ENCODE peak calls at places on chromosome 4, in four cellular contexts. P, H, Y and X are unnamed samples.

GRCh38 chr4:187544461-187545053 is 451.0 kb upstream of the ZFP42 start:
- DNase-seq in P (no peak), H (no peak), Y (no peak), X (no peak)

GRCh38 chr4:48360966-48361470 is 19.7 kb downstream of the SLAIN2 start:
- DNase-seq in P (no peak), H (no peak), Y (no peak), X (no peak)

GRCh38 chr4:140150636-140150885 is 3.4 kb downstream of the MAML3 start:
- DNase-seq in Y (no peak), P (no peak), H (no peak), X (no peak)

GRCh38 chr4:107183155-107183774 is 147.2 kb upstream of the DKK2 start:
- DNase-seq in Y (peak; percentile 47), H (peak; percentile 39), P (no peak), X (no peak)

GRCh38 chr4:124711469-124712416 is 789 bp downstream of the ANKRD50 start:
- DNase-seq in P (peak; percentile 82), H (no peak), Y (peak; percentile 20), X (peak; percentile 82)

GRCh38 chr4:69360271-69360670 is 80.0 kb downstream of the UGT2B28 start:
- DNase-seq in Y (no peak), P (no peak), H (no peak), X (no peak)

GRCh38 chr4:87081826-87082225 is 138.6 kb downstream of the KLHL8 start:
- DNase-seq in H (no peak), P (no peak), Y (no peak), X (no peak)

GRCh38 chr4:92091335-92091734 is 212.4 kb upstream of the GRID2 start:
- DNase-seq in P (no peak), Y (no peak), H (peak; percentile 35), X (no peak)

GRCh38 chr4:77820836-77821561 is 1.8 kb upstream of the CNOT6L start:
- DNase-seq in P (no peak), Y (no peak), H (no peak), X (no peak)

GRCh38 chr4:140257461-140258305 is 103.7 kb upstream of the MAML3 start:
- DNase-seq in Y (no peak), H (no peak), P (no peak), X (no peak)

GRCh38 chr4:154039435-154040061 is 250.7 kb upstream of the SFRP2 start:
- DNase-seq in Y (no peak), H (no peak), P (no peak), X (no peak)

GRCh38 chr4:41221850-41222249 is 7.5 kb upstream of the APBB2 start:
- DNase-seq in P (no peak), Y (no peak), H (no peak), X (no peak)

GRCh38 chr4:109559625-109559982 is 442 bp upstream of the MCUB start:
- DNase-seq in Y (no peak), P (peak; percentile 67), H (no peak), X (peak; percentile 57)

GRCh38 chr4:156290811-156291210 is 337.1 kb upstream of the CTSO start:
- DNase-seq in H (no peak), P (no peak), Y (no peak), X (no peak)

GRCh38 chr4:86338989-86339388 is 20.9 kb downstream of the MAPK10 start:
- DNase-seq in P (no peak), Y (no peak), H (no peak), X (no peak)

GRCh38 chr4:86838141-86838540 is 11.0 kb downstream of the SLC10A6 start:
- DNase-seq in P (no peak), Y (no peak), H (no peak), X (no peak)

GRCh38 chr4:80390178-80390577 is 54.6 kb downstream of the CFAP299 start:
- DNase-seq in Y (no peak), P (no peak), H (no peak), X (no peak)

GRCh38 chr4:8269535-8270417 is at the start of gene HTRA3:
- DNase-seq in Y (peak; percentile 39), H (no peak), P (no peak), X (peak; percentile 72)

GRCh38 chr4:25913056-25913850 is 767 bp upstream of the SMIM20 start:
- DNase-seq in H (no peak), P (peak; percentile 66), Y (no peak), X (peak; percentile 79)

GRCh38 chr4:116070283-116070682 is 956.9 kb upstream of the NDST4 start:
- DNase-seq in Y (no peak), H (no peak), P (no peak), X (no peak)

GRCh38 chr4:125010776-125011503 is 298.4 kb upstream of the ANKRD50 start:
- DNase-seq in Y (no peak), H (peak; percentile 50), P (no peak), X (no peak)

GRCh38 chr4:143482753-143483362 is 30.6 kb upstream of the SMARCA5 start:
- DNase-seq in H (no peak), Y (peak; percentile 17), P (no peak), X (no peak)

GRCh38 chr4:85556293-85556692 is 81.3 kb downstream of the ARHGAP24 start:
- DNase-seq in P (no peak), H (no peak), Y (no peak), X (no peak)

GRCh38 chr4:33088713-33089112 is 2368.5 kb downstream of the PCDH7 start:
- DNase-seq in Y (no peak), H (no peak), P (no peak), X (no peak)

GRCh38 chr4:17189322-17189721 is 290.9 kb upstream of the LDB2 start:
- DNase-seq in H (no peak), P (no peak), Y (no peak), X (no peak)

GRCh38 chr4:152920768-152921167 is 15.4 kb upstream of the FHDC1 start:
- DNase-seq in Y (peak; percentile 31), P (no peak), H (no peak), X (no peak)

GRCh38 chr4:21512351-21512750 is 436.2 kb downstream of the KCNIP4 start:
- DNase-seq in P (no peak), Y (peak; percentile 23), H (peak; percentile 13), X (no peak)

GRCh38 chr4:186651624-186652023 is 72.0 kb downstream of the FAT1 start:
- DNase-seq in P (no peak), H (no peak), Y (no peak), X (peak; percentile 85)

GRCh38 chr4:75561789-75562188 is 5.9 kb downstream of the ODAPH start:
- DNase-seq in H (peak; percentile 54), P (no peak), Y (peak; percentile 37), X (no peak)

GRCh38 chr4:25533237-25533636 is 122.4 kb upstream of the SLC34A2 start:
- DNase-seq in Y (no peak), H (no peak), P (no peak), X (no peak)

GRCh38 chr4:175371091-175371490 is 441.0 kb downstream of the GPM6A start:
- DNase-seq in Y (no peak), H (no peak), P (no peak), X (no peak)

GRCh38 chr4:184503869-184504300 is 29.5 kb upstream of the IRF2 start:
- DNase-seq in H (no peak), P (no peak), Y (no peak), X (no peak)

GRCh38 chr4:56656346-56656643 is 24.8 kb downstream of the HOPX start:
- DNase-seq in P (no peak), H (no peak), Y (no peak), X (no peak)

GRCh38 chr4:110926841-110927400 is 304.0 kb upstream of the PITX2 start:
- DNase-seq in H (no peak), Y (no peak), P (no peak), X (no peak)

GRCh38 chr4:125331116-125331515 is 16.4 kb downstream of the FAT4 start:
- DNase-seq in P (no peak), H (no peak), Y (no peak), X (no peak)

GRCh38 chr4:162891788-162892707 is 274.6 kb downstream of the NAF1 start:
- DNase-seq in P (no peak), H (no peak), Y (no peak), X (no peak)

GRCh38 chr4:15694431-15694830 is 8.4 kb upstream of the BST1 start:
- DNase-seq in Y (no peak), H (no peak), P (no peak), X (no peak)

GRCh38 chr4:15688056-15688455 is 6.4 kb downstream of the FAM200B start:
- DNase-seq in H (no peak), Y (no peak), P (no peak), X (no peak)

GRCh38 chr4:15690020-15690809 is 8.6 kb downstream of the FAM200B start:
- DNase-seq in P (no peak), Y (peak; percentile 42), H (no peak), X (no peak)

GRCh38 chr4:15691346-15692140 is 9.9 kb downstream of the FAM200B start:
- DNase-seq in H (no peak), Y (no peak), P (no peak), X (no peak)

GRCh38 chr4:15689540-15689939 is 7.9 kb downstream of the FAM200B start:
- DNase-seq in P (no peak), Y (no peak), H (no peak), X (no peak)
- H3K4me3 ChIP-seq in P (no peak overlapping the region), Y (no peak overlapping the region), H (no peak overlapping the region), X (no peak overlapping the region)

GRCh38 chr4:113610542-113610941 is 151.0 kb downstream of the CAMK2D start:
- DNase-seq in P (no peak), H (no peak), Y (no peak), X (no peak)
- H3K4me1 ChIP-seq in P (no peaks in the 10 kb centered on the region), H (no peaks in the 10 kb centered on the region), Y (peaks cover 3% of the 10 kb centered on the region), X (no peaks in the 10 kb centered on the region)

GRCh38 chr4:177008071-177008835 is 215.5 kb upstream of the VEGFC start:
- DNase-seq in Y (no peak), P (no peak), H (no peak), X (no peak)
- H3K4me3 ChIP-seq in Y (no peak overlapping the region), P (no peak overlapping the region), H (no peak overlapping the region), X (no peak overlapping the region)

GRCh38 chr4:6268650-6269399 is 825 bp upstream of the WFS1 start:
- DNase-seq in Y (no peak), P (no peak), H (no peak), X (peak; percentile 42)

GRCh38 chr4:6270691-6271121 is 1.1 kb downstream of the WFS1 start:
- DNase-seq in Y (no peak), P (no peak), H (no peak), X (peak; percentile 48)

GRCh38 chr4:6271206-6271605 is 1.6 kb downstream of the WFS1 start:
- DNase-seq in Y (no peak), H (no peak), P (no peak), X (no peak)

GRCh38 chr4:6269400-6269650 is 325 bp upstream of the WFS1 start:
- DNase-seq in Y (no peak), P (no peak), H (no peak), X (no peak)

DNA sequence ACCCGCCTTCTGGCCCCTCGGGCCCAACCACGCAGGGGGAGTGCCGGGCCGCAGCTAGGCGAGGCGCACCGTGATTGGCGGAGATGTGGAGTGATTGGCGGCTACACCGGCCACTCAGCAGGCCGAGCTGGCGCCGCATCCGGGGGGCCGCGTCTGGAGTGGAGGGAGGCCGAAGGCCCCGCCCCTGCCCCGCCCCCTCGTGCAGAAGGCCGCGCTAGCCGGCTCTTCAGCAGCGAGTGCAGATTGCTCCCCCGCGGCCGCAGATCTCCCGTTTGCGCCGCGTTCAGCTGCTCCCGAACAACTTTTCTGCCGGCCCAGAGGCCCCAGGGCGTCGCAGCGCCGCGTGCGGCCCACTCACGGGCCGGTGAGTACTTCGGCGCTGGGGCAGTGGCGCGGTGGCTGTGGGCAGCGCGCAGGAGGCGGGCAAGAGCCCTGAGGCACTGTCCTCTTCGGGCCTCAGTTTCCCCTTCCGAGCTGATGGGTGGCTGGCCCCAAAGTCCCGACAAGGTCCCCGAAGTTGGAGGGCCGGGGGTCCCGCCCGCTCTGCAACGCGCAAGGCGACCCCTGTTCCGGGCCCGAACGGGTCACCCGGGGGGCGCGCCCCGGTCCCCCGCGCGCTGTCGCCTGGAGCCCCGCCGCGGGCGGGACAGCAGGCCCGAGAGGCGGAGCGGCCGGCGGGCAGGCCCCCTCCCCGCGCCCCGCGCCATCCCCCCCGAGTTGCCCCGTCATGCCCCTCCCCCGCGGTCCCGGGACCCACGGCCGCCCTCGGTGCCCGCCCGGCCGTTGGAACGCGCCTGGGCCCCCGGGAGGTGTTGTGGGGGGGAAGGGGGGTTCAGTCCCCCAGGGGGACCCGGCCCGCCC is at the start of gene WFS1:
- DNase-seq in P (peak; percentile 99), Y (peak; percentile 99), H (peak; percentile 95), X (peak; percentile 99)
- H3K4me1 ChIP-seq in P (peaks cover 36% of the 10 kb centered on the region), Y (peaks cover 10% of the 10 kb centered on the region), H (peaks cover 6% of the 10 kb centered on the region), X (no peaks in the 10 kb centered on the region)